ENCODE peak calls at places on chromosomes 13 and 19, in nine cellular contexts. N, Y, M, J, Q, F, W, T and L are unnamed samples.
A peak's percentile ranks its signal among the peaks of the same experiment; 100 is the strongest.

GRCh38 chr13:109875746-109876145 is 89.4 kb upstream of the IRS2 start:
- DNase-seq in W (no peak), T (no peak), J (no peak), F (no peak), Y (no peak), Q (no peak), N (no peak), M (no peak), L (no peak)

GRCh38 chr19:34213283-34213682 is 41.0 kb downstream of the LSM14A start:
- DNase-seq in J (no peak), N (no peak), Q (no peak), Y (no peak), M (no peak), F (no peak), T (no peak), W (no peak), L (no peak)

GRCh38 chr13:111515648-111516047 is 195.2 kb downstream of the TEX29 start:
- DNase-seq in Y (no peak), W (no peak), F (no peak), Q (no peak), T (no peak), M (no peak), J (no peak), N (no peak), L (no peak)

GRCh38 chr19:42233638-42234292 is 8.6 kb downstream of the GSK3A start:
- DNase-seq in F (no peak), J (no peak), N (no peak), T (no peak), M (no peak), Q (no peak), W (no peak), Y (no peak), L (no peak)

GRCh38 chr13:109881347-109881725 is 95.0 kb upstream of the IRS2 start:
- DNase-seq in F (no peak), Q (no peak), T (no peak), J (no peak), Y (no peak), W (no peak), M (no peak), N (no peak), L (no peak)

GRCh38 chr19:1275260-1275975 is at the start of gene FAM174C:
- DNase-seq in Q (peak; percentile 96), M (peak; percentile 94), J (peak; percentile 97), Y (peak; percentile 98), T (peak; percentile 97), F (peak; percentile 99), W (peak; percentile 96), N (peak; percentile 98), L (peak; percentile 93)

GRCh38 chr13:41401371-41401770 is 56.0 kb upstream of the RGCC start:
- DNase-seq in M (no peak), Q (no peak), F (no peak), N (peak; percentile 45), J (no peak), T (no peak), W (no peak), Y (no peak), L (no peak)

GRCh38 chr19:19568802-19569756 is 31.0 kb downstream of the CILP2 start:
- DNase-seq in Q (no peak), T (no peak), J (no peak), W (no peak), M (no peak), F (no peak), Y (no peak), N (no peak), L (no peak)

GRCh38 chr13:91576590-91576989 is 178.2 kb downstream of the GPC5 start:
- DNase-seq in W (no peak), M (peak; percentile 49), T (no peak), F (peak; percentile 28), J (no peak), N (peak; percentile 36), Y (no peak), Q (no peak), L (no peak)

GRCh38 chr13:91879360-91879759 is 480.9 kb downstream of the GPC5 start:
- DNase-seq in F (no peak), W (no peak), M (no peak), J (no peak), Q (no peak), Y (no peak), T (no peak), N (no peak), L (no peak)

GRCh38 chr19:5271145-5271544 is 69.5 kb downstream of the PTPRS start:
- DNase-seq in N (peak; percentile 33), J (no peak), M (no peak), F (peak; percentile 19), Y (no peak), Q (no peak), T (no peak), W (no peak), L (no peak)